ENCODE peak calls at places on chromosomes 11 and 22, in nine cellular contexts. X is CD8-positive, alpha-beta T cell; K is spleen; G is Panc1; B is nephron progenitor cell; Z is HFF-Myc; N is GM13977; H is GM06990; J is endothelial cell. Q is an unnamed sample.

GRCh38 chr11:103806130-103806900 is 230.1 kb upstream of the DDI1 start:
- DNase-seq in X (no peak), K (no peak), G (no peak), B (no peak), Z (peak), N (no peak), H (no peak), J (no peak), Q (no peak)

GRCh38 chr22:39773976-39774539 is 119.5 kb downstream of the ENTHD1 start:
- DNase-seq in X (no peak), K (no peak), G (no peak), B (no peak), Z (no peak), N (peak), H (peak), J (peak), Q (no peak)

GRCh38 chr11:90803366-90803765 is 580.5 kb upstream of the CHORDC1 start:
- DNase-seq in X (no peak), K (no peak), G (no peak), B (no peak), Z (no peak), N (no peak), H (no peak), J (no peak), Q (no peak)

GRCh38 chr11:65781152-65781961 is 581 bp upstream of the AP5B1 start:
- DNase-seq in X (no peak), K (peak), G (no peak), B (peak), Z (no peak), N (peak), H (no peak), J (peak), Q (peak)

GRCh38 chr22:44307509-44308169 is 5.1 kb downstream of the SHISAL1 start:
- DNase-seq in X (no peak), K (no peak), G (no peak), B (no peak), Z (no peak), N (no peak), H (no peak), J (no peak), Q (no peak)

GRCh38 chr22:27347951-27348350 is 453.6 kb downstream of the MN1 start:
- DNase-seq in X (no peak), K (no peak), G (no peak), B (no peak), Z (no peak), N (no peak), H (no peak), J (no peak), Q (no peak)

GRCh38 chr11:20259506-20259905 is 99.2 kb upstream of the DBX1 start:
- DNase-seq in X (no peak), K (no peak), G (no peak), B (no peak), Z (peak), N (no peak), H (no peak), J (no peak), Q (no peak)

GRCh38 chr11:87223816-87224215 is 186.1 kb downstream of the TMEM135 start:
- DNase-seq in X (no peak), K (no peak), G (no peak), B (no peak), Z (no peak), N (no peak), H (no peak), J (no peak), Q (no peak)

GRCh38 chr11:13288375-13289029 is 10.9 kb downstream of the BMAL1 start:
- DNase-seq in X (no peak), K (no peak), G (no peak), B (no peak), Z (no peak), N (no peak), H (no peak), J (no peak), Q (no peak)

GRCh38 chr11:94545641-94546470 is 2.1 kb downstream of the FUT4 start:
- DNase-seq in X (no peak), K (no peak), G (no peak), B (no peak), Z (no peak), N (no peak), H (no peak), J (no peak), Q (no peak)

GRCh38 chr22:37267661-37268413 is 14.5 kb upstream of the CYTH4 start:
- DNase-seq in X (no peak), K (peak), G (no peak), B (no peak), Z (no peak), N (no peak), H (no peak), J (no peak), Q (no peak)

GRCh38 chr22:24188705-24189248 is 7.5 kb downstream of the SUSD2 start:
- DNase-seq in X (no peak), K (no peak), G (no peak), B (no peak), Z (no peak), N (no peak), H (no peak), J (no peak), Q (no peak)

GRCh38 chr22:41966607-41967240 is 2.5 kb upstream of the SEPTIN3 start:
- DNase-seq in X (no peak), K (no peak), G (peak), B (no peak), Z (peak), N (peak), H (peak), J (peak), Q (peak)

GRCh38 chr22:27892811-27893210 is 26.2 kb downstream of the PITPNB start:
- DNase-seq in X (no peak), K (no peak), G (no peak), B (no peak), Z (no peak), N (no peak), H (no peak), J (no peak), Q (no peak)

GRCh38 chr11:85076535-85077330 is 550.4 kb downstream of the DLG2 start:
- DNase-seq in X (no peak), K (no peak), G (no peak), B (no peak), Z (no peak), N (no peak), H (no peak), J (no peak), Q (no peak)

GRCh38 chr11:17208257-17208999 is 642 bp upstream of the PIK3C2A start:
- DNase-seq in X (no peak), K (no peak), G (no peak), B (no peak), Z (peak), N (peak), H (no peak), J (peak), Q (peak)

GRCh38 chr11:66069715-66070603 is at the start of gene PACS1:
- DNase-seq in X (peak), K (peak), G (no peak), B (peak), Z (no peak), N (peak), H (peak), J (peak), Q (no peak)

GRCh38 chr22:32469799-32470212 is 4.8 kb upstream of the FBXO7 start:
- DNase-seq in X (no peak), K (no peak), G (no peak), B (peak), Z (peak), N (no peak), H (no peak), J (no peak), Q (no peak)

GRCh38 chr22:22408731-22409696 is 99.5 kb downstream of the ZNF280B start:
- DNase-seq in X (no peak), K (no peak), G (no peak), B (peak), Z (no peak), N (peak), H (peak), J (peak), Q (no peak)

GRCh38 chr11:128251140-128251539 is 336.2 kb downstream of the ETS1 start:
- DNase-seq in X (no peak), K (no peak), G (no peak), B (no peak), Z (no peak), N (no peak), H (no peak), J (no peak), Q (no peak)

GRCh38 chr22:45914309-45914708 is 62.7 kb downstream of the WNT7B start:
- DNase-seq in X (no peak), K (no peak), G (no peak), B (no peak), Z (no peak), N (no peak), H (no peak), J (no peak), Q (no peak)

GRCh38 chr11:46391578-46392420 is at the start of gene CHRM4:
- DNase-seq in X (no peak), K (peak), G (no peak), B (peak), Z (no peak), N (peak), H (no peak), J (peak), Q (peak)

GRCh38 chr11:124799384-124800225 is 601 bp downstream of the MSANTD2 start:
- DNase-seq in X (peak), K (peak), G (no peak), B (peak), Z (no peak), N (peak), H (peak), J (peak), Q (peak)

GRCh38 chr11:33160147-33160546 is 1.1 kb downstream of the CSTF3 start:
- DNase-seq in X (no peak), K (no peak), G (no peak), B (no peak), Z (peak), N (no peak), H (no peak), J (no peak), Q (peak)

GRCh38 chr11:115613986-115614625 is 109.9 kb upstream of the CADM1 start:
- DNase-seq in X (no peak), K (no peak), G (peak), B (no peak), Z (peak), N (no peak), H (no peak), J (no peak), Q (no peak)

GRCh38 chr11:6570691-6571427 is 32.6 kb downstream of the RRP8 start:
- DNase-seq in X (no peak), K (no peak), G (no peak), B (no peak), Z (no peak), N (peak), H (no peak), J (no peak), Q (no peak)

GRCh38 chr22:19959587-19960490 is 18.2 kb upstream of the TXNRD2 start:
- DNase-seq in X (no peak), K (peak), G (no peak), B (no peak), Z (no peak), N (no peak), H (no peak), J (no peak), Q (no peak)

GRCh38 chr22:19376247-19376646 is 55.3 kb downstream of the HIRA start:
- DNase-seq in X (no peak), K (no peak), G (no peak), B (no peak), Z (no peak), N (no peak), H (no peak), J (no peak), Q (no peak)

GRCh38 chr22:47356433-47357011 is 594.1 kb downstream of the TBC1D22A start:
- DNase-seq in X (no peak), K (peak), G (no peak), B (no peak), Z (no peak), N (no peak), H (no peak), J (no peak), Q (no peak)

GRCh38 chr11:70826541-70826943 is 425.8 kb downstream of the SHANK2 start:
- DNase-seq in X (no peak), K (no peak), G (no peak), B (peak), Z (no peak), N (no peak), H (no peak), J (peak), Q (no peak)

GRCh38 chr11:2737226-2737590 is 37.4 kb upstream of the KCNQ1OT1 start:
- DNase-seq in X (no peak), K (no peak), G (no peak), B (no peak), Z (no peak), N (no peak), H (no peak), J (no peak), Q (no peak)

GRCh38 chr11:5694642-5695041 is 5.1 kb downstream of the TRIM22 start:
- DNase-seq in X (no peak), K (no peak), G (no peak), B (no peak), Z (no peak), N (no peak), H (no peak), J (no peak), Q (no peak)

GRCh38 chr22:45580703-45581381 is 78.2 kb downstream of the FBLN1 start:
- DNase-seq in X (no peak), K (peak), G (no peak), B (no peak), Z (no peak), N (no peak), H (no peak), J (no peak), Q (no peak)

GRCh38 chr11:2834893-2835767 is 50.4 kb downstream of the CDKN1C start:
- DNase-seq in X (no peak), K (no peak), G (no peak), B (no peak), Z (no peak), N (no peak), H (no peak), J (no peak), Q (no peak)

GRCh38 chr11:104926771-104927470 is 28.7 kb upstream of the CASP12 start:
- DNase-seq in X (no peak), K (no peak), G (no peak), B (peak), Z (no peak), N (no peak), H (no peak), J (no peak), Q (no peak)

DNA sequence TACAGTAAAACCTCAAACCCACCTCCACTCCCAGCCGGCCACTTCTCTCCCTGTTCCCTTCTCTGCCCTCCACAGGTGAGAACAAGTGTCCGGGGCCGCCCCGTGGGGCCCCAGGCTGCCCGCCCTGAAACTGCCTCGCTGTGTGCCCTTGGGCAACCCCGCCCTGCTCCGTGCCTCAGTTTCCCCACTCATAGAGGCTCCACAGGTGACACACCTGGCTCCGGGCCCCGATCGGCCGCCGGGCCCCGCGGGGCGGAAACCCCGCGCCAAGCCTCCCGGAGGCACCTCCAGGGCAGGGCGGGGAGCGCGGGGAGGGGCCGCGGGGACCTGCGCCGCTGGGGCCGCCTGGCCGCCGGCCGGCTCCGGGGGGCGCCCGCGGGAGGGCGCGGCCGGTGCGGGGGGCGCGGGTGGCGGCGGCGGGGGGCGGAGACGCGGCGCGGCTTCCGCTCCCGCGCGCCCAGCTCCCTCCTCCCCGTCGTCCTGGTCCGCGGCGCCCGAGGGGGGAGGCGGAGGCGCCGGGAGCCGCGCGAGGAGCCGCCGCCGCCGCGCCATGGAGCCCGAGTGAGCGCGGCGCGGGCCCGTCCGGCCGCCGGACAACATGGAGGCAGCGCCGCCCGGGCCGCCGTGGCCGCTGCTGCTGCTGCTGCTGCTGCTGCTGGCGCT is at the start of gene LRP5:
- DNase-seq in X (no peak), K (no peak), G (no peak), B (peak), Z (no peak), N (peak), H (peak), J (peak), Q (peak)
- TF ChIP-seq CTCF in X (no peak), K (no peak), G (no peak), B (no peak), Z (no peak), N (no peak), H (no peak), J (no peak), Q (no peak)

GRCh38 chr11:132131962-132132361 is 761.5 kb downstream of the NTM start:
- DNase-seq in X (no peak), K (no peak), G (no peak), B (no peak), Z (no peak), N (no peak), H (no peak), J (no peak), Q (no peak)
- TF ChIP-seq CTCF in X (no peak), K (no peak), G (no peak), B (no peak), Z (no peak), N (no peak), H (no peak), J (no peak), Q (no peak)

GRCh38 chr11:95571861-95572260 is 217.7 kb downstream of the FAM76B start:
- DNase-seq in X (no peak), K (no peak), G (no peak), B (no peak), Z (no peak), N (no peak), H (no peak), J (no peak), Q (no peak)
- TF ChIP-seq CTCF in X (no peak), K (no peak), G (no peak), B (no peak), Z (no peak), N (no peak), H (no peak), J (no peak), Q (no peak)

GRCh38 chr11:34837246-34837856 is 78.8 kb downstream of the APIP start:
- DNase-seq in X (no peak), K (no peak), G (no peak), B (no peak), Z (no peak), N (no peak), H (no peak), J (no peak), Q (peak)
- TF ChIP-seq CTCF in X (no peak), K (no peak), G (no peak), B (no peak), Z (no peak), N (no peak), H (no peak), J (no peak), Q (peak)

Q was measured in Caco-2.